ENCODE peak calls at places on chromosomes 11 and 22, in six cellular contexts. R, Z, D, T, Q and G are unnamed samples. For H3K9me3, the result is how much of the 10 kb centered on the place peaks cover.

GRCh38 chr11:14443642-14444041 is 56.0 kb downstream of the COPB1 start:
- DNase-seq in T (no peak), R (peak), D (no peak), Q (peak), Z (no peak), G (no peak)

GRCh38 chr11:129680907-129681306 is 134.7 kb upstream of the TMEM45B start:
- DNase-seq in R (no peak), D (no peak), Q (no peak), Z (no peak), T (no peak), G (no peak)

GRCh38 chr11:46119352-46120216 is 1.7 kb downstream of the PHF21A start:
- DNase-seq in D (peak), Q (peak), Z (no peak), R (peak), T (peak), G (no peak)

GRCh38 chr22:29083576-29084566 is 11.0 kb downstream of the KREMEN1 start:
- DNase-seq in T (no peak), Z (no peak), D (no peak), R (peak), Q (peak), G (no peak)

GRCh38 chr11:36945384-36945783 is 347.3 kb upstream of the RAG2 start:
- DNase-seq in Q (peak), T (peak), Z (no peak), D (no peak), R (peak), G (no peak)

GRCh38 chr22:17213976-17214375 is 5.3 kb downstream of the ADA2 start:
- DNase-seq in T (peak), D (no peak), Z (peak), R (peak), Q (no peak), G (peak)

GRCh38 chr11:112481431-112481830 is 220.8 kb upstream of the PLET1 start:
- DNase-seq in D (no peak), Z (no peak), Q (no peak), T (no peak), R (no peak), G (no peak)

GRCh38 chr11:33775064-33775807 is 916 bp upstream of the FBXO3 start:
- DNase-seq in Q (no peak), D (no peak), R (no peak), T (no peak), Z (no peak), G (no peak)

GRCh38 chr11:14894657-14895598 is 2.9 kb upstream of the CYP2R1 start:
- DNase-seq in Z (no peak), R (peak), Q (peak), D (no peak), T (peak), G (no peak)

GRCh38 chr11:92322225-92322624 is 97.6 kb downstream of the FAT3 start:
- DNase-seq in D (no peak), R (peak), T (no peak), Q (peak), Z (no peak), G (no peak)

GRCh38 chr11:44748606-44749005 is 21.8 kb downstream of the TSPAN18 start:
- DNase-seq in Z (peak), R (no peak), T (no peak), D (no peak), Q (no peak), G (peak)

GRCh38 chr22:27880778-27881394 is 38.2 kb downstream of the PITPNB start:
- DNase-seq in Z (no peak), Q (peak), T (peak), D (peak), R (peak), G (no peak)

GRCh38 chr11:28342704-28343103 is 234.5 kb downstream of the METTL15 start:
- DNase-seq in D (no peak), R (peak), Q (peak), Z (no peak), T (no peak), G (no peak)

GRCh38 chr22:35746946-35747703 is 29.5 kb downstream of the APOL5 start:
- DNase-seq in Z (no peak), R (peak), Q (peak), D (no peak), T (no peak), G (no peak)
- H3K14ac ChIP-seq in Z (no peak), R (peak), Q (no peak), D (no peak), T (no peak), G (no peak)

GRCh38 chr11:122820158-122820557 is 18.1 kb upstream of the CRTAM start:
- DNase-seq in Z (no peak), Q (no peak), T (no peak), R (no peak), D (no peak), G (no peak)

GRCh38 chr11:122822241-122822640 is 16.1 kb upstream of the CRTAM start:
- DNase-seq in Q (no peak), R (no peak), Z (no peak), T (no peak), D (no peak), G (no peak)

GRCh38 chr11:122823564-122823963 is 14.7 kb upstream of the CRTAM start:
- DNase-seq in Z (no peak), R (no peak), T (no peak), Q (no peak), D (no peak), G (no peak)
- H3K9me3 ChIP-seq in Z (under half), R (under half), T (under half), Q (under half), D (under half), G (under half)

DNA sequence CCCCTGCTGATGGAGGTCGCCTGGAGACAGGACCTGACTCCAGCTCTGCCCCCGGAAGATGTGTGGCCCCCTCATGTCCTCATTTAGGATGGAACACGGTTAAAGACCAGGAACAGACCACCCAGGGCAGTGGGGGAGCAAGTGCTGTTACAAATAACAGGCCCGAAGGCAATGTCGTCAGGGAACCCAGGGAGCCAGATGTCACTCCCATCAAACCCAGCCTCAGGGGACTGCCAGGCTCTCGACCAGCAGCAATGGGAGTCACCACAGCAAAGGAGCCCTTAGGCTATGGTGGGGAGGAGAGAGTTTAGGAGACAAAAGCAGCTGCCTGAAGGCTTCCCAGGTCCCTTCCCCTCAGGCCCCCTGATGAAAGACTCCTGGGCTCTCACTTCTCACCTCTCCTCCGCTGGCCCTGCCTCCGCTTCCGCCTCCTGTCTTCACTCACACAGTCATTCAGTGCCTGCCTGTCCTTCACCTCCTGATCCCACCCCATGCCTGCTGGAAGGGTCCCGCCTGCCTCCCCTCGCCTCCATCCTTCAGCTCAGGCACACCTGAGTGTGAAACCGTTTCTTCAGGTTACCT is 4.4 kb downstream of the RPS19BP1 start:
- DNase-seq in D (no peak), R (no peak), Z (no peak), Q (peak), T (peak), G (no peak)
- H3K14ac ChIP-seq in D (no peak), R (no peak), Z (no peak), Q (no peak), T (no peak), G (no peak)

GRCh38 chr22:49188091-49188490 is 639.6 kb downstream of the BRD1 start:
- DNase-seq in R (no peak), Q (no peak), D (no peak), T (no peak), Z (no peak), G (no peak)
- H3K9me3 ChIP-seq in R (half or more), Q (under half), D (under half), T (under half), Z (under half), G (under half)

GRCh38 chr11:2555891-2556290 is 111.1 kb downstream of the KCNQ1 start:
- DNase-seq in D (no peak), Q (no peak), Z (no peak), R (no peak), T (no peak), G (no peak)
- H3K14ac ChIP-seq in D (no peak), Q (no peak), Z (no peak), R (no peak), T (no peak), G (no peak)

GRCh38 chr22:19791894-19792293 is 31.3 kb downstream of the TBX1 start:
- DNase-seq in T (no peak), D (no peak), R (no peak), Z (no peak), Q (no peak), G (no peak)
- H3K9me3 ChIP-seq in T (under half), D (under half), R (under half), Z (under half), Q (under half), G (under half)

DNA sequence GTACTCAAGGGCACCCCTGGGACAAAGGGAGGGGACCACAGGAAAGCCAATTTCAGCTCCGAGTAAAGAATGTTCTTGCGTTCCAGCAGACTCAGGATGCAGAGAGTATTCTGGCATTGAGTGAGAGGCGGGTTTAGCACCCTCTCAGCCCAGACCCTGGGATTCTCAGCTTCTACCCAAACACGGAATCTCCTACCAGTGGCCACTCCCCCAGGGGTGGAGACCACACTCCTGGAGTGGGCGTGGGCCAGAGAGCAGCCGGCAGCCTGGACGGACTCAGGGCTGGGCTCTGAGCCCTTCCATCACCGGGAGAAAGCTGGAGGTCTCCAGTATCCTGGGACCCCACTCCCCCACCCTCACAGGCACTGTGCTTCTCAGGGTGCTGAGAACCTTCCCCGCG is 26.1 kb upstream of the TTLL12 start:
- DNase-seq in D (no peak), R (no peak), Q (no peak), T (no peak), Z (peak), G (peak)
- H3K14ac ChIP-seq in D (no peak), R (no peak), Q (no peak), T (no peak), Z (no peak), G (no peak)